ENCODE peak calls at places on chromosomes 11 and 22, in six cellular contexts. V, J, E, G, Z and M are unnamed samples.

GRCh38 chr11:78371221-78371899 is 46.3 kb downstream of the GAB2 start:
- ATAC-seq in G (no peak), E (no peak), Z (peak; percentile 46), J (no peak), V (peak; percentile 29), M (peak; percentile 66)

GRCh38 chr11:122494171-122494570 is 161.4 kb upstream of the UBASH3B start:
- ATAC-seq in Z (no peak), G (no peak), E (no peak), V (peak; percentile 53), J (no peak), M (no peak)

GRCh38 chr11:93820085-93820710 is 30.2 kb downstream of the VSTM5 start:
- ATAC-seq in Z (peak; percentile 36), G (peak; percentile 13), V (peak; percentile 33), J (no peak), E (peak; percentile 50), M (no peak)

GRCh38 chr11:60338053-60338452 is 11.0 kb downstream of the MS4A6E start:
- ATAC-seq in V (no peak), G (no peak), Z (no peak), J (no peak), E (no peak), M (no peak)

GRCh38 chr11:61349189-61349751 is 12.4 kb downstream of the CYB561A3 start:
- ATAC-seq in J (no peak), Z (no peak), V (no peak), G (no peak), E (no peak), M (no peak)

GRCh38 chr11:122617926-122618325 is 37.6 kb upstream of the UBASH3B start:
- ATAC-seq in V (no peak), G (peak; percentile 69), E (no peak), J (no peak), Z (no peak), M (no peak)

GRCh38 chr11:121625784-121626506 is 173.2 kb upstream of the SORL1-AS1 start:
- ATAC-seq in G (no peak), E (no peak), J (no peak), V (peak; percentile 90), Z (no peak), M (no peak)

GRCh38 chr11:133519560-133519959 is 12.7 kb downstream of the OPCML start:
- ATAC-seq in J (no peak), V (peak; percentile 42), E (no peak), Z (no peak), G (no peak), M (no peak)

GRCh38 chr11:126751242-126751641 is 249.3 kb downstream of the KIRREL3 start:
- ATAC-seq in J (no peak), G (no peak), E (no peak), Z (no peak), V (no peak), M (no peak)

GRCh38 chr11:112425121-112425520 is 164.5 kb upstream of the PLET1 start:
- ATAC-seq in Z (no peak), J (no peak), E (peak; percentile 23), V (no peak), G (no peak), M (no peak)

GRCh38 chr22:26956346-26956745 is 299.0 kb downstream of the MIAT start:
- ATAC-seq in J (no peak), V (no peak), G (no peak), E (no peak), Z (no peak), M (no peak)

GRCh38 chr22:25081409-25081824 is 118.2 kb upstream of the CRYBB3 start:
- ATAC-seq in V (no peak), E (peak; percentile 51), J (peak; percentile 77), Z (peak; percentile 60), G (peak; percentile 84), M (no peak)

GRCh38 chr11:66353762-66354161 is 6.3 kb upstream of the B4GAT1 start:
- ATAC-seq in J (no peak), G (no peak), Z (no peak), V (no peak), E (no peak), M (no peak)

GRCh38 chr11:36023922-36024321 is 80.1 kb downstream of the LDLRAD3 start:
- ATAC-seq in V (no peak), J (no peak), E (peak; percentile 40), G (no peak), Z (no peak), M (no peak)

GRCh38 chr11:100867601-100868000 is 180.5 kb downstream of the ARHGAP42 start:
- ATAC-seq in J (no peak), Z (no peak), E (no peak), G (no peak), V (no peak), M (no peak)

GRCh38 chr11:110337570-110338193 is 41.3 kb upstream of the RDX start:
- ATAC-seq in E (no peak), V (no peak), Z (peak; percentile 40), G (peak; percentile 91), J (no peak), M (peak; percentile 62)

GRCh38 chr11:83918471-83918870 is 632.3 kb upstream of the CCDC90B start:
- ATAC-seq in Z (no peak), G (no peak), V (no peak), J (no peak), E (no peak), M (no peak)

GRCh38 chr22:47139790-47140119 is 377.3 kb downstream of the TBC1D22A start:
- ATAC-seq in V (no peak), E (no peak), G (no peak), Z (no peak), J (no peak), M (no peak)

GRCh38 chr11:8689726-8690255 is 7.2 kb downstream of the RPL27A start:
- ATAC-seq in E (no peak), J (no peak), Z (no peak), V (no peak), G (no peak), M (no peak)

GRCh38 chr11:128705124-128705920 is 11.4 kb downstream of the FLI1 start:
- ATAC-seq in E (no peak), G (no peak), Z (no peak), V (peak; percentile 62), J (no peak), M (no peak)

GRCh38 chr22:40035351-40035750 is 40.6 kb downstream of the FAM83F start:
- ATAC-seq in Z (no peak), E (no peak), J (no peak), G (no peak), V (no peak), M (no peak)

GRCh38 chr11:40140560-40140959 is 1318.9 kb downstream of the LRRC4C start:
- ATAC-seq in E (no peak), V (no peak), J (no peak), G (no peak), Z (no peak), M (no peak)

GRCh38 chr11:116499396-116500001 is 273.3 kb downstream of the BUD13 start:
- ATAC-seq in E (peak; percentile 71), G (peak; percentile 98), Z (peak; percentile 98), J (no peak), V (peak; percentile 44), M (peak; percentile 53)

GRCh38 chr11:92801685-92802084 is 167.8 kb upstream of the MTNR1B start:
- ATAC-seq in G (no peak), V (no peak), Z (no peak), E (no peak), J (no peak), M (no peak)

GRCh38 chr22:46569055-46569847 is 31.8 kb upstream of the CELSR1 start:
- ATAC-seq in G (no peak), J (no peak), E (no peak), V (no peak), Z (peak; percentile 48), M (peak; percentile 37)

GRCh38 chr11:105639527-105639926 is 29.7 kb downstream of the GRIA4 start:
- ATAC-seq in J (no peak), V (no peak), G (no peak), E (no peak), Z (no peak), M (no peak)

GRCh38 chr22:31162015-31162765 is 2.2 kb downstream of the RNF185 start:
- ATAC-seq in E (no peak), Z (no peak), V (no peak), J (no peak), G (no peak), M (no peak)

GRCh38 chr11:123457187-123457770 is 27.2 kb downstream of the GRAMD1B start:
- ATAC-seq in Z (no peak), V (no peak), J (peak; percentile 82), E (no peak), G (no peak), M (no peak)

GRCh38 chr22:30169002-30169401 is 77.6 kb downstream of the LIF start:
- ATAC-seq in J (peak; percentile 65), G (no peak), Z (no peak), V (no peak), E (no peak), M (no peak)

GRCh38 chr11:122673706-122674105 is 18.2 kb downstream of the UBASH3B start:
- ATAC-seq in Z (no peak), G (no peak), J (no peak), V (no peak), E (no peak), M (no peak)

GRCh38 chr22:22431271-22432220 is 77.0 kb downstream of the ZNF280B start:
- ATAC-seq in E (peak; percentile 83), J (peak; percentile 74), G (peak; percentile 99), Z (peak; percentile 98), V (peak; percentile 57), M (peak; percentile 93)

GRCh38 chr22:21701384-21701971 is 34.1 kb downstream of the YPEL1 start:
- ATAC-seq in Z (peak; percentile 3), J (no peak), G (no peak), E (no peak), V (no peak), M (no peak)

GRCh38 chr11:112106070-112106469 is 19.4 kb downstream of the SDHD start:
- ATAC-seq in J (no peak), E (peak; percentile 70), V (no peak), G (peak; percentile 82), Z (no peak), M (no peak)

GRCh38 chr11:112177610-112178009 is 2.3 kb downstream of the BCO2 start:
- ATAC-seq in E (no peak), G (no peak), Z (no peak), V (no peak), J (no peak), M (no peak)

GRCh38 chr11:62687508-62688396 is 1.6 kb downstream of the LRRN4CL start:
- ATAC-seq in E (peak; percentile 6), V (peak; percentile 27), G (no peak), J (no peak), Z (no peak), M (peak; percentile 27)